ENCODE peak calls at places on chromosomes 1 and 21, in six cellular contexts. U is uterus, G is K562, N is IMR-90, P is prostate gland, Y is HepG2. A is an unnamed sample. For H3K4me1, the result is how much of the 10 kb centered on the place peaks cover.

GRCh38 chr1:164586619-164587018 is 27.6 kb downstream of the PBX1 start:
- DNase-seq in Y (no peak), P (no peak), G (no peak), U (no peak), N (no peak), A (no peak)

GRCh38 chr1:154768456-154769125 is 101.5 kb downstream of the KCNN3 start:
- DNase-seq in G (no peak), Y (no peak), U (peak), P (no peak), N (no peak), A (peak)

GRCh38 chr1:61370908-61371279 is 288.5 kb downstream of the NFIA start:
- DNase-seq in Y (no peak), G (no peak), U (no peak), N (no peak), P (no peak), A (no peak)

GRCh38 chr1:18941221-18942141 is 15.0 kb downstream of the IFFO2 start:
- DNase-seq in G (no peak), N (peak), P (peak), Y (peak), U (no peak), A (no peak)

GRCh38 chr1:232227171-232227740 is 402.7 kb downstream of the SIPA1L2 start:
- DNase-seq in P (no peak), Y (no peak), N (no peak), G (no peak), U (no peak), A (no peak)

GRCh38 chr21:17818158-17819113 is 720 bp downstream of the C21orf91 start:
- DNase-seq in G (no peak), N (peak), U (peak), P (peak), Y (peak), A (peak)

GRCh38 chr21:38170283-38170682 is 86.5 kb upstream of the KCNJ15 start:
- DNase-seq in G (no peak), P (peak), U (no peak), N (peak), Y (no peak), A (no peak)

GRCh38 chr1:13617108-13617507 is 33.5 kb downstream of the PDPN start:
- DNase-seq in P (no peak), N (no peak), Y (no peak), U (no peak), G (no peak), A (no peak)

GRCh38 chr1:43991476-43992231 is at the start of gene CCDC24:
- DNase-seq in N (peak), G (peak), Y (peak), U (peak), P (peak), A (peak)

GRCh38 chr1:222124602-222125001 is 382.7 kb upstream of the DUSP10 start:
- DNase-seq in G (no peak), P (no peak), N (no peak), U (no peak), Y (no peak), A (no peak)
- TF ChIP-seq CTCF in G (no peak), P (no peak), N (peak), U (no peak), Y (peak), A (no peak)

GRCh38 chr1:6904476-6905170 is 119.4 kb downstream of the CAMTA1 start:
- DNase-seq in Y (no peak), N (no peak), P (no peak), G (no peak), U (no peak), A (no peak)
- H3K4me1 ChIP-seq in Y (under half), N (under half), P (under half), G (under half), U (under half), A (under half)

GRCh38 chr1:112114540-112114939 is 125.1 kb upstream of the KCND3 start:
- DNase-seq in G (no peak), P (no peak), N (no peak), Y (no peak), U (no peak), A (no peak)

GRCh38 chr1:112105557-112105956 is 116.1 kb upstream of the KCND3 start:
- DNase-seq in U (no peak), G (no peak), N (no peak), P (no peak), Y (no peak), A (no peak)

DNA sequence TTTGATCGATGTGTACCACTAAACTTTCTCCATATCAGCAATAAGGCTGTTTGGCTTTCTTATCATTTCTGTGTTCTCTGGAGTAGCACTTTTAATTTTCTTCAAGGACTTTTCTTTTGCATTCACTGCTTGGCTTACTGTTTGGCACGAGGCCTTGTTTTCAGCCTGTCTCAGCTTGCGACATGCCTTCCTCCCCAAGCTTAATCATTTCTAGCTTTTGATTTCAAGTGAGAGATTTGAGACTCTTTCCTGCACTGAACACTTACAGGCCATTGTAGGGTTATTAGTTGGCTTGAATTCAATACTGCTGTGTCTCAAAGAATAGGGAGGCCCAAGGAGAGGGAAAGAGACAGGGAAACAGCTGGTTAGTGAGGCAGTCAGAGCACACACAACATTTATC is 120.6 kb upstream of the KCND3 start:
- DNase-seq in G (no peak), U (peak), P (peak), N (no peak), Y (no peak), A (no peak)
- TF ChIP-seq CTCF in G (no peak), U (no peak), P (no peak), N (no peak), Y (no peak), A (no peak)

GRCh38 chr21:41929248-41929647 is 24.6 kb downstream of the C2CD2 start:
- DNase-seq in N (no peak), U (no peak), G (no peak), P (no peak), Y (no peak), A (no peak)
- H3K4me1 ChIP-seq in N (under half), U (under half), G (under half), P (under half), Y (half or more), A (half or more)

GRCh38 chr21:35234725-35235124 is 185.6 kb upstream of the RUNX1 start:
- DNase-seq in P (no peak), Y (no peak), G (no peak), N (no peak), U (no peak), A (no peak)

GRCh38 chr21:35229290-35229689 is 180.2 kb upstream of the RUNX1 start:
- DNase-seq in G (no peak), N (no peak), Y (no peak), U (no peak), P (no peak), A (no peak)

GRCh38 chr21:35227774-35228173 is 178.7 kb upstream of the RUNX1 start:
- DNase-seq in P (no peak), G (no peak), U (no peak), N (no peak), Y (no peak), A (no peak)

GRCh38 chr21:35232545-35233176 is 183.6 kb upstream of the RUNX1 start:
- DNase-seq in U (no peak), N (peak), P (no peak), G (peak), Y (peak), A (no peak)

GRCh38 chr21:35231115-35231514 is 182.0 kb upstream of the RUNX1 start:
- DNase-seq in G (no peak), U (no peak), P (no peak), N (peak), Y (no peak), A (no peak)
- TF ChIP-seq CTCF in G (no peak), U (no peak), P (no peak), N (no peak), Y (no peak), A (no peak)

DNA sequence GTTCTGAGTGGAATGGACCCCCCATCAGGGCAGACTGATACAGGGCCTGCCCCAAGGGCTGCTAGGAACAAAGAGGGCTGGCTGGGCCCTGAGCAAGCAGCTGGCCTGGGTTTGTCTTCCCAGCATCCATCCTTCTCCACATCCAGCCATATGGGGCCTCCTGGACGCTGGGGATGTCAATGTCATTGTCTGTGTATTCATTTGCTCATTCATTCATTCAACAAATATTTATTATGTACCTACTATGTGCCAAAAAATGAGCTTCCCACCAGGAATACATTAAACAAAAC is 15.6 kb upstream of the ECE1 start:
- DNase-seq in G (no peak), P (no peak), N (no peak), Y (no peak), U (no peak), A (no peak)
- H3K4me1 ChIP-seq in G (under half), P (under half), N (half or more), Y (under half), U (under half), A (under half)

GRCh38 chr1:91011726-91012125 is 10.1 kb downstream of the ZNF644 start:
- DNase-seq in U (no peak), P (no peak), Y (no peak), G (no peak), N (peak), A (no peak)
- TF ChIP-seq CTCF in U (no peak), P (no peak), Y (no peak), G (no peak), N (no peak), A (no peak)